ENCODE peak calls at places on chromosomes 16 and 17, in seven cellular contexts. M, B, K, W, V, R and E are unnamed samples.

GRCh38 chr16:25707982-25708583 is 16.3 kb downstream of the HS3ST4 start:
- DNase-seq in M (peak; percentile 1), B (no peak), K (peak; percentile 39), W (peak; percentile 46), V (no peak), R (peak; percentile 45), E (peak; percentile 45)

GRCh38 chr16:30352488-30353401 is 2.4 kb downstream of the CD2BP2 start:
- DNase-seq in M (no peak), B (no peak), K (no peak), W (no peak), V (no peak), R (no peak), E (no peak)

GRCh38 chr17:27944546-27945332 is 51.6 kb upstream of the LYRM9 start:
- DNase-seq in M (no peak), B (no peak), K (peak; percentile 23), W (no peak), V (no peak), R (peak; percentile 59), E (peak; percentile 84)

GRCh38 chr16:83393196-83393981 is 414.4 kb upstream of the HSBP1 start:
- DNase-seq in M (no peak), B (no peak), K (no peak), W (no peak), V (no peak), R (no peak), E (no peak)

GRCh38 chr16:24151482-24151939 is 104.6 kb upstream of the CACNG3 start:
- DNase-seq in M (no peak), B (no peak), K (no peak), W (peak; percentile 48), V (no peak), R (no peak), E (no peak)

GRCh38 chr17:11909348-11909747 is 87.9 kb downstream of the ZNF18 start:
- DNase-seq in M (no peak), B (no peak), K (no peak), W (peak; percentile 27), V (no peak), R (peak; percentile 6), E (no peak)

GRCh38 chr17:62720126-62720850 is 87.8 kb downstream of the MARCHF10 start:
- DNase-seq in M (no peak), B (no peak), K (no peak), W (peak; percentile 33), V (no peak), R (peak; percentile 67), E (peak; percentile 56)

GRCh38 chr17:37116802-37117201 is 168.0 kb downstream of the AATF start:
- DNase-seq in M (no peak), B (no peak), K (no peak), W (no peak), V (no peak), R (no peak), E (no peak)

GRCh38 chr17:78038748-78039288 is 80.3 kb downstream of the TNRC6C start:
- DNase-seq in M (no peak), B (no peak), K (no peak), W (no peak), V (no peak), R (no peak), E (no peak)

GRCh38 chr17:82096709-82097186 is 1.3 kb downstream of the FASN start:
- DNase-seq in M (no peak), B (no peak), K (no peak), W (no peak), V (no peak), R (peak; percentile 10), E (no peak)

GRCh38 chr16:1525871-1526607 is 7.4 kb upstream of the TMEM204 start:
- DNase-seq in M (no peak), B (no peak), K (no peak), W (no peak), V (no peak), R (no peak), E (no peak)

GRCh38 chr16:4539716-4540284 is 1.2 kb upstream of the CDIP1 start:
- DNase-seq in M (no peak), B (no peak), K (no peak), W (no peak), V (no peak), R (no peak), E (no peak)

GRCh38 chr17:56949595-56949994 is 11.3 kb downstream of the COIL start:
- DNase-seq in M (no peak), B (no peak), K (no peak), W (no peak), V (no peak), R (no peak), E (no peak)

GRCh38 chr16:69448470-69449193 is 24.2 kb downstream of the CYB5B start:
- DNase-seq in M (peak; percentile 27), B (no peak), K (no peak), W (no peak), V (no peak), R (no peak), E (no peak)

GRCh38 chr16:19699472-19699871 is 18.6 kb downstream of the KNOP1 start:
- DNase-seq in M (no peak), B (no peak), K (no peak), W (no peak), V (no peak), R (no peak), E (no peak)

GRCh38 chr17:55812323-55812722 is 61.5 kb downstream of the PCTP start:
- DNase-seq in M (no peak), B (no peak), K (no peak), W (no peak), V (no peak), R (no peak), E (peak; percentile 22)

GRCh38 chr16:66175058-66175457 is 191.4 kb upstream of the CDH5 start:
- DNase-seq in M (no peak), B (no peak), K (no peak), W (no peak), V (no peak), R (no peak), E (no peak)

GRCh38 chr17:44078412-44078811 is 7.9 kb downstream of the G6PC3 start:
- DNase-seq in M (no peak), B (no peak), K (no peak), W (no peak), V (no peak), R (no peak), E (no peak)